ENCODE peak calls at places on chromosomes 16 and 17, in five cellular contexts. T, B, W, O and S are unnamed samples.
A peak's percentile ranks its signal among the peaks of the same experiment; 100 is the strongest.

GRCh38 chr16:3036726-3037315 is at the start of gene BICDL2:
- DNase-seq in T (no peak), B (no peak), O (peak; percentile 74), W (no peak), S (no peak)

GRCh38 chr17:30824002-30824355 is 513 bp downstream of the CRLF3 start:
- DNase-seq in W (no peak), T (peak; percentile 34), B (peak; percentile 35), O (no peak), S (no peak)

GRCh38 chr17:67260051-67260987 is 15.3 kb upstream of the HELZ start:
- DNase-seq in T (peak; percentile 24), O (no peak), B (no peak), W (no peak), S (no peak)

GRCh38 chr16:57141822-57142631 is 43.8 kb downstream of the PSME3IP1 start:
- DNase-seq in B (peak; percentile 42), T (peak; percentile 29), O (no peak), W (no peak), S (no peak)

GRCh38 chr16:74726736-74727135 is 26.1 kb upstream of the MLKL start:
- DNase-seq in W (peak; percentile 48), B (no peak), T (peak; percentile 63), O (no peak), S (no peak)

GRCh38 chr16:84088695-84089395 is 27.9 kb downstream of the MBTPS1 start:
- DNase-seq in O (peak; percentile 44), B (no peak), T (peak; percentile 93), W (no peak), S (no peak)

GRCh38 chr17:83196088-83196765 is 116.8 kb downstream of the METRNL start:
- DNase-seq in O (no peak), T (no peak), B (no peak), W (no peak), S (peak; percentile 18)

GRCh38 chr16:80623376-80623775 is 82.6 kb downstream of the DYNLRB2 start:
- DNase-seq in W (no peak), B (no peak), O (no peak), T (no peak), S (no peak)

GRCh38 chr17:63819585-63820537 is 7.4 kb upstream of the PSMC5 start:
- DNase-seq in W (no peak), O (no peak), T (no peak), B (no peak), S (no peak)

GRCh38 chr16:2467301-2468141 is 3.6 kb upstream of the NTN3 start:
- DNase-seq in T (peak; percentile 63), B (peak; percentile 82), W (peak; percentile 48), O (peak; percentile 72), S (no peak)

GRCh38 chr16:14364386-14365199 is 265.5 kb downstream of the PARN start:
- DNase-seq in O (peak; percentile 35), T (no peak), B (peak; percentile 74), W (no peak), S (no peak)

GRCh38 chr17:53499277-53499676 is 323.4 kb upstream of the KIF2B start:
- DNase-seq in T (no peak), W (no peak), B (no peak), O (no peak), S (no peak)

GRCh38 chr17:73338050-73338491 is 26.3 kb upstream of the CDC42EP4 start:
- DNase-seq in O (no peak), T (no peak), B (no peak), W (no peak), S (no peak)

GRCh38 chr17:43327834-43328420 is 70.9 kb upstream of the ARL4D start:
- DNase-seq in O (no peak), B (no peak), T (no peak), W (no peak), S (no peak)

GRCh38 chr17:57515662-57516211 is 229.4 kb downstream of the CCDC182 start:
- DNase-seq in O (no peak), B (no peak), W (no peak), T (no peak), S (no peak)

GRCh38 chr16:76193851-76194620 is 83.2 kb upstream of the CNTNAP4 start:
- DNase-seq in T (no peak), O (no peak), B (no peak), W (no peak), S (no peak)

GRCh38 chr16:19458722-19459379 is 41.2 kb downstream of the TMC5 start:
- DNase-seq in T (no peak), B (no peak), W (no peak), O (no peak), S (no peak)

GRCh38 chr17:47789611-47790520 is 31.7 kb downstream of the OSBPL7 start:
- DNase-seq in B (peak; percentile 57), O (peak; percentile 62), W (peak; percentile 55), T (peak; percentile 27), S (no peak)

GRCh38 chr16:48824271-48824670 is 214.3 kb upstream of the N4BP1 start:
- DNase-seq in T (no peak), W (no peak), B (no peak), O (no peak), S (no peak)

GRCh38 chr17:37392024-37392590 is 14.5 kb downstream of the ACACA start:
- DNase-seq in O (no peak), T (peak; percentile 60), B (peak; percentile 30), W (no peak), S (no peak)

GRCh38 chr17:15288859-15289258 is 23.7 kb upstream of the PMP22 start:
- DNase-seq in W (no peak), O (no peak), T (no peak), B (no peak), S (no peak)

GRCh38 chr17:62892870-62893338 is 73.1 kb upstream of the TANC2 start:
- DNase-seq in B (peak; percentile 94), T (peak; percentile 4), W (no peak), O (peak; percentile 40), S (no peak)

GRCh38 chr16:79560923-79561322 is 39.6 kb downstream of the MAF start:
- DNase-seq in O (no peak), B (no peak), T (no peak), W (no peak), S (no peak)

GRCh38 chr17:79757140-79757745 is 20.7 kb upstream of the CBX2 start:
- DNase-seq in O (no peak), B (no peak), T (no peak), W (no peak), S (no peak)

GRCh38 chr17:40005527-40005926 is 9.7 kb upstream of the CSF3 start:
- DNase-seq in W (no peak), T (no peak), B (no peak), O (no peak), S (no peak)

GRCh38 chr17:68711858-68712257 is 110.7 kb upstream of the FAM20A start:
- DNase-seq in T (no peak), O (no peak), W (no peak), B (no peak), S (no peak)

GRCh38 chr17:76576189-76576588 is 9.5 kb downstream of the ST6GALNAC2 start:
- DNase-seq in O (no peak), T (no peak), W (no peak), B (no peak), S (no peak)

GRCh38 chr17:76577876-76578275 is 7.8 kb downstream of the ST6GALNAC2 start:
- DNase-seq in T (no peak), O (no peak), W (no peak), B (no peak), S (no peak)

GRCh38 chr17:76575570-76575969 is 10.1 kb downstream of the ST6GALNAC2 start:
- DNase-seq in T (no peak), O (no peak), W (peak; percentile 42), B (no peak), S (no peak)

GRCh38 chr17:76579281-76579680 is 6.4 kb downstream of the ST6GALNAC2 start:
- DNase-seq in B (no peak), T (peak; percentile 45), W (no peak), O (no peak), S (no peak)

DNA sequence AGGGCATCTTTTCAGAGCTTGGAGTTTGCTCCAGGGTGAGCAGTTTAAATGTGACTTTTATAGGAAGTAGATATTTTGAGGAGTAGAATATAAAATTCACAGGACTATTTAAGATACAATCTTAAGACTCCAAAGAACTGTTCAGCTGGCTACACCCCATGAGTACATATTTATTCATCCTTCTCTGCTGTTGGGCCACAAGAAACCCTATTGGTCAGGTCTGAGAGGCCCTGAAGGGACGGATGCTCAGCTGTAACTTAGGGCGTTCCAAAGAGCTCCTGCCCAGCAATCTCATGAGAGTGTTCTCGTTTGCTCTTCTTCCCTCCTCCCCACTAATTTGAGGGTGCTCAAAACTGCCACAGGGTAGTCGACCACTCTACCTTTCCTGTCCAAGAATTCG is 7.3 kb downstream of the ST6GALNAC2 start:
- DNase-seq in B (peak; percentile 75), W (no peak), O (peak; percentile 40), T (no peak), S (no peak)
- TF ChIP-seq CTCF in B (no peak), W (no peak), O (no peak), T (no peak), S (no peak)

GRCh38 chr17:9120471-9120870 is 99.2 kb downstream of the NTN1 start:
- DNase-seq in T (peak; percentile 8), O (no peak), W (peak; percentile 36), B (no peak), S (no peak)

GRCh38 chr17:9110501-9110900 is 89.2 kb downstream of the NTN1 start:
- DNase-seq in W (no peak), B (no peak), T (no peak), O (no peak), S (no peak)

GRCh38 chr17:9116311-9116820 is 95.1 kb downstream of the NTN1 start:
- DNase-seq in O (no peak), W (peak; percentile 5), B (no peak), T (no peak), S (no peak)

GRCh38 chr17:9116861-9117568 is 95.7 kb downstream of the NTN1 start:
- DNase-seq in O (no peak), B (no peak), T (no peak), W (no peak), S (no peak)

DNA sequence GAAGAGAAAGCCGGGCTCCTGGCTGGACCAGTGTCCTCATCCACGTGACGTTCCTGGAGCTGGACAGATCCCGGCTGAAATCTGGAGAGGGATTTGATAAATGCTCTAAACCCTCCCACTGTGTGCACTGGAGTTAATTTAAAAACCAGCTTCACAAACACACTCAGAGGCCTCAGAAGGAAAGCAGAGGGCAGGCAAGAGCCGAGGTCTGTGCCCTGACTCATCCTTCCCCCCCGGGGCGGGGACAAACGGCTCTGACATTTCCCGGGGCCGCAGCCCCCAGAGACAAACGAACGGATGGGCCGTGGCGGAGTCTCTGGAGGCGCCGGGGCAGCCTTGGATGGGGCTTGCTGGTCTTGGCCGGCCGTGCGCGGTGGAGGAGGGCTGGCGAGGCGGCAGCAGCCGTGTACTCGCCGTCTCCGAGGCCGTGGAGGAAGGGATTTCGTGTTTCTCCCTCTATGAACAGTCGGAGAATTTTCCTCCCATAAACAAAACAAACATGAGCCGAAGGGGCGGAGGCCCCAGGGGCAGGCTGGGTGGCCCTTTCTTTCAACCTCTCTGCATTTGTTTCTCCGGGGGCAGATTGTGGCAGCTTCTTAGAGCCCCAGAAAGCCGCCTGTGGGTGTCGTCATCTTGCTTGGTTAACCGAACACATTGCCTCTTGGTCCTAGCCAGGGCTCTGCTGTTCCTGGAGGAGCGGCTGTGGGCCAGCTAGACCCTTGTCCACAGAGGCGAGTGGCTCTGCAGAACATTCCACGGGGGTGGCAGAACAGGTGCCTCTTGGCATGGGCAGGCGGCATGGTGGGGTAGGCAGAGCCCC is 94.3 kb downstream of the NTN1 start:
- DNase-seq in W (peak; percentile 51), T (no peak), B (no peak), O (peak; percentile 27), S (no peak)
- TF ChIP-seq CTCF in W (no peak), T (no peak), B (no peak), O (no peak), S (no peak)

GRCh38 chr16:85329059-85329812 is 217.0 kb upstream of the CIBAR2 start:
- DNase-seq in O (peak; percentile 56), W (peak; percentile 29), B (peak; percentile 23), T (no peak), S (no peak)
- TF ChIP-seq CTCF in O (no peak), W (peak; percentile 21), B (no peak), T (no peak), S (no peak)

GRCh38 chr17:627051-627450 is 87.6 kb downstream of the VPS53 start:
- DNase-seq in B (no peak), O (no peak), W (no peak), T (no peak), S (no peak)
- TF ChIP-seq CTCF in B (no peak), O (no peak), W (peak; percentile 18), T (no peak), S (no peak)